ENCODE peak calls at places on chromosomes 13 and 19, in four cellular contexts. M is MCF 10A, S is nephron progenitor cell, W is omental fat pad. P is an unnamed sample.

GRCh38 chr13:32911506-32911905 is 104.7 kb upstream of the KL start:
- DNase-seq in M (peak), S (peak), W (no peak), P (peak)

GRCh38 chr13:32117696-32118095 is 86.1 kb downstream of the FRY start:
- DNase-seq in M (no peak), S (no peak), W (no peak), P (no peak)

GRCh38 chr13:43200736-43201135 is 177.3 kb downstream of the DNAJC15 start:
- DNase-seq in M (no peak), S (no peak), W (no peak), P (no peak)

GRCh38 chr13:21837841-21838551 is 167.1 kb downstream of the FGF9 start:
- DNase-seq in M (no peak), S (no peak), W (no peak), P (no peak)

GRCh38 chr19:58572818-58573657 is at the start of gene MZF1:
- DNase-seq in M (peak), S (peak), W (peak), P (peak)

GRCh38 chr19:2495130-2495641 is 19.3 kb downstream of the GADD45B start:
- DNase-seq in M (peak), S (no peak), W (peak), P (no peak)

GRCh38 chr19:30165228-30165813 is 206.9 kb upstream of the ZNF536 start:
- DNase-seq in M (no peak), S (no peak), W (no peak), P (no peak)

GRCh38 chr13:101845501-101846012 is 393.1 kb downstream of the ITGBL1 start:
- DNase-seq in M (no peak), S (no peak), W (no peak), P (no peak)

GRCh38 chr19:19540707-19541515 is 2.8 kb downstream of the CILP2 start:
- DNase-seq in M (peak), S (peak), W (peak), P (peak)

GRCh38 chr13:33953781-33954180 is 135.8 kb downstream of the RFC3 start:
- DNase-seq in M (no peak), S (no peak), W (no peak), P (no peak)

GRCh38 chr19:55536951-55537740 is at the start of gene SBK2:
- DNase-seq in M (no peak), S (peak), W (no peak), P (no peak)

GRCh38 chr19:32652893-32653625 is 21.9 kb downstream of the ANKRD27 start:
- DNase-seq in M (peak), S (no peak), W (peak), P (no peak)

GRCh38 chr19:32649751-32650150 is 25.2 kb downstream of the ANKRD27 start:
- DNase-seq in M (no peak), S (no peak), W (no peak), P (no peak)

GRCh38 chr19:32650671-32651070 is 24.3 kb downstream of the ANKRD27 start:
- DNase-seq in M (no peak), S (no peak), W (no peak), P (no peak)

GRCh38 chr19:32653626-32653968 is 21.4 kb downstream of the ANKRD27 start:
- DNase-seq in M (no peak), S (no peak), W (no peak), P (no peak)

DNA sequence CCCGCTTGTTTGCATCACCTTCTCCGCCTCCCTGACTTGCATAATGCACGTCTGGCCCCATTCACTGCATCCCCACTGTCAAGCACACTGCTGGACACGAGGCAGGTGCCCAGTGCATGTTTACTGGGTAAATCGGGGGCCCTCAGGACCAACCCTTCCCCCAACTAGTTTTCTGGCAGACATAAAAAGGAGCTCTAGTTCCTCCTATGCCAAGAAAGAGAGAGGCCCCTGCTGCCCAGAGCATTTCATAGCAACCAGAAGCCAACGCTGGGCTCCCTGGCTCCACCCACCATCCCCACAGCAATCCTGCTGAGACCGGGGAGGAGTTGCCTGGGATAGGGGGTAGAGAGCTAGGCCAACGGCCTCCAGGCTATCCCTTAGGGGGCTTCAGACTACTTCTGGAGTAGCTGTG is 23.2 kb downstream of the ANKRD27 start:
- DNase-seq in M (no peak), S (peak), W (no peak), P (no peak)
- TF ChIP-seq CTCF in M (no peak), S (no peak), W (no peak), P (no peak)

GRCh38 chr19:53308339-53308811 is 25.2 kb upstream of the ZNF845 start:
- DNase-seq in M (no peak), S (no peak), W (no peak), P (no peak)
- TF ChIP-seq CTCF in M (peak), S (peak), W (no peak), P (no peak)

DNA sequence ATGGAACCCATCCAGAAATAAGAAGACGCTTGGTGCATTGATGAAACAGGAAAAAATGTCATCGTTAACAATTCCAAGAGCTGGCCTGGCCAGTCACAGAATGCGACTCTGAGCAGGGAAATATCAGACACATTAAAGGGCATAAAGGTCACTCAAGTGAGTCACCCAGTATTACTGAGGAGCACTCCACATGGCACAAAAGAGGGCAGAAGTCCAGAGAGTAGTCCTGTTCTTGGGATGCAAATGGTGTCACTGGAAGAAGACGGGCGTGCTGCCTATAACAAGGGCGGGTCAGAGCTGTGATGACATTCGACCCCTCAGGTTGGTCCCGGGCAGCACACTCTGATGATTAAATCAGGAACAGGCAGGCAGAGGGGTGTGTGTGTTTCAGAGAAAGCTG is 720.3 kb downstream of the UQCRFS1 start:
- DNase-seq in M (no peak), S (no peak), W (no peak), P (no peak)
- TF ChIP-seq CTCF in M (no peak), S (no peak), W (no peak), P (no peak)

DNA sequence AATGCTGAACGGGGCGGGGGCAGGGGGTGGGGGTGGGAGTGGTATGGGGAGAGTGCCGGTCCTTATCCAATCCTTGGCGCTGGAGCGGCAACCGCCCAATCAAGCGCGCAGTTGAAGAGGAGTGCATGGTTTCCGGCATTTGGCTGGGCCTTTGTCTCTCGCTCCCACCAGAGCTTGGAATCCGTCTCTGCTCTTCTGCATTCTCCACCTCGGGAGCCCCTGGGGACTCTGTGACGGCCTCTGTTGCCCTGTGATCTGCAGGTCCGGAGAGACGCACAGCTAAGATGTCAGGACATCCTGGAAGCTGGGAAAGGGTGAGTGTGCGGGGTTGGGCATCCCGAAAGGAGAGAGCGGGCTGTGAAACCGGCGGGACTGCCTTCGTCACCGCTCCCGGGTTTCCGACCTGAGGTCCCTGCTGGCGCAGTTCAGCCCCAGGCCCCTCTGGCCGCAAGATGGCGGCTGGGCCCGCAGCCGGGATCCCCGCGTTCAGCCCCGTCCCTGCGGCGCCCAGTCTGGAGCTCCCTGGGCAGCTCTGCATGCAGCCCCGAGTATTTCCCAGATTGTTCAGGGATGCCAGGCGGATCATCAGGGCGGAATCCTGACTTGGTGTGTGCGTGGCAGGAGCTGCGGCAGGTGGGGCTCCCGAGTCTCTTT is 53.6 kb upstream of the ZNF254 start:
- DNase-seq in M (peak), S (peak), W (peak), P (peak)
- TF ChIP-seq CTCF in M (no peak), S (no peak), W (no peak), P (peak)

P was measured in GM10248.